ENCODE peak calls at places on chromosomes 5 and 9, in five cellular contexts. H, S, D, J and M are unnamed samples.

GRCh38 chr5:143539742-143540141 is 136.3 kb upstream of the NR3C1 start:
- DNase-seq in H (no peak), D (no peak), J (no peak), S (no peak), M (no peak)

GRCh38 chr5:156361451-156362109 is 34.6 kb downstream of the SGCD start:
- DNase-seq in J (no peak), S (no peak), H (no peak), D (no peak), M (no peak)

GRCh38 chr5:74232281-74232680 is 408.2 kb downstream of the ENC1 start:
- DNase-seq in J (no peak), D (no peak), S (peak; percentile 71), H (peak; percentile 77), M (no peak)

GRCh38 chr5:54761213-54761701 is 224.1 kb downstream of the ESM1 start:
- DNase-seq in S (peak; percentile 67), H (no peak), J (no peak), D (no peak), M (no peak)

GRCh38 chr9:135087489-135087791 is at the start of gene OLFM1:
- DNase-seq in J (peak; percentile 74), D (no peak), H (peak; percentile 48), S (peak; percentile 78), M (no peak)

GRCh38 chr5:54713923-54714581 is 196.5 kb downstream of the SNX18 start:
- DNase-seq in H (no peak), S (peak; percentile 87), D (no peak), J (no peak), M (no peak)

GRCh38 chr5:107570805-107571531 is 99.8 kb downstream of the EFNA5 start:
- DNase-seq in J (peak; percentile 52), H (no peak), D (no peak), S (peak; percentile 61), M (no peak)

GRCh38 chr5:78076351-78076750 is 218.1 kb downstream of the AP3B1 start:
- DNase-seq in J (no peak), S (no peak), H (no peak), D (no peak), M (no peak)

GRCh38 chr5:126651013-126651577 is 50.3 kb downstream of the PHAX start:
- DNase-seq in D (no peak), H (no peak), S (no peak), J (no peak), M (no peak)

GRCh38 chr5:135985946-135986345 is 31.2 kb upstream of the LECT2 start:
- DNase-seq in D (no peak), H (no peak), S (no peak), J (no peak), M (no peak)

GRCh38 chr5:139638090-139638735 is 9.9 kb upstream of the CXXC5 start:
- DNase-seq in D (no peak), S (peak; percentile 66), H (peak; percentile 73), J (peak; percentile 62), M (no peak)